ENCODE peak calls at places on chromosomes 12 and 14, in four cellular contexts. One of them, this sample, is unnamed.

GRCh38 chr12:42846782-42847181 is 257.2 kb upstream of the PRICKLE1 start:
- DNase-seq in vagina: no peak
- DNase-seq in A673: no peak
- DNase-seq in esophagus squamous epithelium: no peak
- DNase-seq in this sample: no peak

GRCh38 chr14:38786921-38787320 is 316.1 kb downstream of the SEC23A start:
- DNase-seq in A673: no peak
- DNase-seq in vagina: no peak
- DNase-seq in esophagus squamous epithelium: no peak
- DNase-seq in this sample: no peak

GRCh38 chr12:56836800-56837663 is 73.9 kb downstream of the HSD17B6 start:
- DNase-seq in A673: peak; percentile 32
- DNase-seq in esophagus squamous epithelium: no peak
- DNase-seq in vagina: no peak
- DNase-seq in this sample: no peak

GRCh38 chr12:22310276-22310675 is 24.2 kb downstream of the ST8SIA1 start:
- DNase-seq in vagina: no peak
- DNase-seq in A673: no peak
- DNase-seq in esophagus squamous epithelium: no peak
- DNase-seq in this sample: no peak

GRCh38 chr12:47604474-47604873 is 101.4 kb downstream of the RPAP3 start:
- DNase-seq in esophagus squamous epithelium: no peak
- DNase-seq in A673: no peak
- DNase-seq in vagina: no peak
- DNase-seq in this sample: no peak

GRCh38 chr12:6141048-6141447 is 16.6 kb upstream of the VWF start:
- DNase-seq in esophagus squamous epithelium: no peak
- DNase-seq in A673: no peak
- DNase-seq in vagina: no peak
- DNase-seq in this sample: no peak

GRCh38 chr12:202081-202731 is 11.8 kb downstream of the SLC6A12 start:
- DNase-seq in vagina: no peak
- DNase-seq in esophagus squamous epithelium: no peak
- DNase-seq in A673: no peak
- DNase-seq in this sample: no peak

GRCh38 chr12:88206636-88207035 is 64.5 kb downstream of the TMTC3 start:
- DNase-seq in esophagus squamous epithelium: no peak
- DNase-seq in vagina: no peak
- DNase-seq in A673: no peak
- DNase-seq in this sample: no peak

GRCh38 chr14:104685998-104686610 is 3.3 kb upstream of the INF2 start:
- DNase-seq in vagina: no peak
- DNase-seq in A673: no peak
- DNase-seq in esophagus squamous epithelium: no peak
- DNase-seq in this sample: no peak
- TF ChIP-seq CTCF in vagina: no peak
- TF ChIP-seq CTCF in A673: no peak
- TF ChIP-seq CTCF in esophagus squamous epithelium: no peak
- TF ChIP-seq CTCF in this sample: no peak

GRCh38 chr12:70040141-70040540 is 203.1 kb upstream of the CNOT2 start:
- DNase-seq in A673: no peak
- DNase-seq in vagina: no peak
- DNase-seq in esophagus squamous epithelium: no peak
- DNase-seq in this sample: no peak
- TF ChIP-seq CTCF in A673: no peak
- TF ChIP-seq CTCF in vagina: no peak
- TF ChIP-seq CTCF in esophagus squamous epithelium: no peak
- TF ChIP-seq CTCF in this sample: no peak

DNA sequence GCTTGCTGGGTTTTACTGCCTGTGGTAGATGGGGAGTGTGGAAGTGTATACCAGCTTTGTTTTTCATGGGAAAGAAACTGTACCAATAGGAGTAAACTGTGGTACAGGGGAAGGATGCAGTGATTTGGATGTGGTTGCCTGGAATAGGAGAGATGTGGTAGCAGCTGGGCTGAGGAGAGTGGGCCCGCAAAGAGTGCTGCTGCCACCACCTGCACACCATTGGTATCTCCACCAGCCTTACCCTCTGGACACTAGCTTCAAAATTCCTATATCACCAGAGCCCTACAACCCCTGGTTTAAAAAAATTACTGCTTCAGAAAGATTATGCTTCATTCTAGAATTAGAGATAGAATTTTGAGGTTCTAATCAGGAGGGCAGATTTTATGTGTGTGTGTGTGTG is 53.6 kb downstream of the AKAP6 start:
- DNase-seq in A673: peak; percentile 14
- DNase-seq in vagina: no peak
- DNase-seq in esophagus squamous epithelium: no peak
- DNase-seq in this sample: no peak
- TF ChIP-seq CTCF in A673: peak; percentile 33
- TF ChIP-seq CTCF in vagina: no peak
- TF ChIP-seq CTCF in esophagus squamous epithelium: no peak
- TF ChIP-seq CTCF in this sample: peak; percentile 67

GRCh38 chr12:65100140-65100539 is 21.0 kb downstream of the WIF1 start:
- DNase-seq in esophagus squamous epithelium: no peak
- DNase-seq in vagina: no peak
- DNase-seq in A673: peak; percentile 17
- DNase-seq in this sample: no peak
- TF ChIP-seq CTCF in esophagus squamous epithelium: no peak
- TF ChIP-seq CTCF in vagina: no peak
- TF ChIP-seq CTCF in A673: peak; percentile 30
- TF ChIP-seq CTCF in this sample: peak; percentile 37

GRCh38 chr12:14450479-14450878 is 85.0 kb downstream of the ATF7IP start:
- DNase-seq in A673: no peak
- DNase-seq in vagina: no peak
- DNase-seq in esophagus squamous epithelium: no peak
- DNase-seq in this sample: no peak

GRCh38 chr12:14452865-14453264 is 87.4 kb downstream of the ATF7IP start:
- DNase-seq in vagina: no peak
- DNase-seq in A673: no peak
- DNase-seq in esophagus squamous epithelium: no peak
- DNase-seq in this sample: no peak

DNA sequence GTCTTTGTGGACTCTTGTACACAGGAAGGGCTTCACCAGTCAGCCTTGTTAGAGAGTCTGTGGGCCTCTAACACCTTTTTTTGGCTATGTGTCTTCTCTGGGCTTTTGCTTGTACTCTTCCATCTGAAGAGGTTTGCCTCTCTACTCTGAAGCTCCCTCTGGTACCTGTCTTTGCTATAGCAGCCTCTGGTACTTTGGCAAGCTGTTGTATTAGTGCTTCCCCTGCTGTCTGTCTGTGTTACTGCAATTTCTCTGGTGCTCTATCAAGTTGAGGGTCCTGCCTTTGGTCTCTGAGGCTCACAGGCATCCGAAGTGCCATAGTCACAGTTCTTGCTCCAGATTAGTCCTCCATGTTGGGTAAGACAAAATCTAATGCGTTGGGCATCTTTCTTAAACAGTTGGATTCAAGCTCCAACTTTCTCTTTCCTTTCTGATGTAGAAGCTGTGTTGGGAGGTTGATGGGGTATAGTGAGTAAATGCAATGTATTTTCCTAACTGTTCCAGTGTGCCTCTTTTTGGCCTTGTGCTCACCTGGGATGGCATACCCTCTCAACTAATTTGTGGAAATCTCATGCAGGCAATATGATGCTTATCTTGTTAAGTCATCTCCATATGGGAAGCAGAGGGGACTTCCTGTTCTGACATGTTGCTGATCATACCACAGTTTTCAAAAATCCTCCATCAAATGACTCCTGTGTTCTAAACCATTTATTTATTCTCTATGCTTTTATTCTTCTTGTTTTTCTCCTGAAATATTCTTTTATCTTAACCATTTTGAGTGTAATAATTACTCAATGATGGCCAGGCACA is 88.8 kb downstream of the ATF7IP start:
- DNase-seq in vagina: no peak
- DNase-seq in esophagus squamous epithelium: no peak
- DNase-seq in A673: peak; percentile 73
- DNase-seq in this sample: no peak
- TF ChIP-seq CTCF in vagina: no peak
- TF ChIP-seq CTCF in esophagus squamous epithelium: peak; percentile 44
- TF ChIP-seq CTCF in A673: peak; percentile 76
- TF ChIP-seq CTCF in this sample: peak; percentile 58

GRCh38 chr14:56150645-56151345 is 32.6 kb downstream of the PELI2 start:
- DNase-seq in A673: no peak
- DNase-seq in vagina: no peak
- DNase-seq in esophagus squamous epithelium: no peak
- DNase-seq in this sample: no peak
- TF ChIP-seq CTCF in A673: no peak
- TF ChIP-seq CTCF in vagina: no peak
- TF ChIP-seq CTCF in esophagus squamous epithelium: no peak
- TF ChIP-seq CTCF in this sample: no peak

This sample was measured in kidney epithelial cell.